ENCODE peak calls at places on chromosome 20, in nine cellular contexts. V is naive thymus-derived CD4-positive, alpha-beta T cell; N is IMR-90; K is activated T-helper 1 cell treated with anti-CD3 and anti-CD28 coated beads, Interleukin-12 subunit alpha, Interleukin-12 subunit beta, Interleukin-2, Interleukin-4 antibody, amounts not matched to agents 30 ng/mL and 10 ng/mL and 1 ng/mL, durations not matched to agents 14 hours and 24 hours and 36 hours; I is astrocyte of the spinal cord; A is activated T-cell treated with anti-CD3 and anti-CD28 coated beads, Interleukin-2, amount 50 U/mL, for 48 hours; E is GM04503; X is M059J; T is AG10803. C is an unnamed sample.

GRCh38 chr20:48527771-48528170 is 300.0 kb downstream of the PREX1 start:
- DNase-seq in N (no peak), E (no peak), T (no peak), A (no peak), X (no peak), I (no peak), K (no peak), V (no peak), C (no peak)

GRCh38 chr20:47708140-47708807 is 77.0 kb downstream of the SULF2 start:
- DNase-seq in T (no peak), I (no peak), E (no peak), K (no peak), X (no peak), N (no peak), A (no peak), V (no peak), C (no peak)

GRCh38 chr20:63691711-63692435 is 4.6 kb upstream of the TNFRSF6B start:
- DNase-seq in X (peak), I (no peak), A (no peak), T (no peak), K (no peak), V (no peak), E (no peak), N (no peak), C (no peak)

GRCh38 chr20:64035933-64036345 is at the start of gene C20orf204:
- DNase-seq in N (no peak), I (no peak), V (no peak), X (no peak), T (no peak), A (no peak), K (no peak), E (no peak), C (no peak)

GRCh38 chr20:45095753-45096371 is 5.1 kb downstream of the KCNS1 start:
- DNase-seq in T (peak), N (peak), X (peak), V (no peak), E (no peak), A (peak), I (peak), K (peak), C (peak)

GRCh38 chr20:40120827-40121226 is 568.2 kb downstream of the MAFB start:
- DNase-seq in I (no peak), A (no peak), K (no peak), V (no peak), N (no peak), E (no peak), X (no peak), T (no peak), C (no peak)

GRCh38 chr20:13286052-13286451 is 65.0 kb downstream of the ISM1 start:
- DNase-seq in N (no peak), T (no peak), K (no peak), E (no peak), X (no peak), V (no peak), A (no peak), I (no peak), C (no peak)

GRCh38 chr20:48332555-48332954 is 495.2 kb downstream of the PREX1 start:
- DNase-seq in E (no peak), V (no peak), N (peak), K (no peak), A (no peak), T (no peak), X (peak), I (peak), C (no peak)

GRCh38 chr20:12053348-12053747 is 135.7 kb downstream of the BTBD3 start:
- DNase-seq in A (no peak), E (no peak), N (peak), X (peak), I (peak), T (peak), K (no peak), V (no peak), C (no peak)

GRCh38 chr20:44748005-44748370 is 2.3 kb downstream of the KCNK15 start:
- DNase-seq in A (no peak), X (no peak), E (no peak), N (no peak), T (no peak), I (no peak), K (no peak), V (no peak), C (no peak)

GRCh38 chr20:36238153-36238552 is 1.9 kb downstream of the AAR2 start:
- DNase-seq in X (no peak), A (no peak), I (no peak), V (no peak), E (no peak), K (no peak), N (no peak), T (no peak), C (no peak)

GRCh38 chr20:49172413-49172812 is 15.7 kb downstream of the STAU1 start:
- DNase-seq in E (no peak), V (no peak), N (no peak), I (no peak), X (no peak), A (no peak), T (no peak), K (no peak), C (no peak)

GRCh38 chr20:19027971-19028370 is 184.5 kb upstream of the SLC24A3 start:
- DNase-seq in K (no peak), A (no peak), V (no peak), N (no peak), E (no peak), T (no peak), I (no peak), X (no peak), C (no peak)

GRCh38 chr20:399182-399707 is 8.9 kb upstream of the RBCK1 start:
- DNase-seq in A (no peak), I (no peak), T (no peak), E (no peak), V (no peak), K (no peak), N (no peak), X (no peak), C (no peak)

GRCh38 chr20:31602779-31603441 is 2.2 kb upstream of the ID1 start:
- DNase-seq in E (no peak), N (peak), A (peak), V (no peak), X (peak), T (peak), I (peak), K (peak), C (no peak)

C was measured in immature natural killer cell.